ENCODE peak calls at places on chromosome 15, in six cellular contexts. M is CD8-positive, alpha-beta memory T cell; D is substantia nigra; P is nucleus accumbens; O is MV-4-11; J is AG09319. W is an unnamed sample.

GRCh38 chr15:97708252-97708651 is 252.3 kb upstream of the ARRDC4 start:
- DNase-seq in D (no peak), M (no peak), J (no peak), O (no peak), P (no peak), W (no peak)

GRCh38 chr15:52759969-52760368 is 30.2 kb downstream of the ONECUT1 start:
- DNase-seq in O (no peak), D (no peak), M (no peak), P (no peak), J (no peak), W (no peak)

GRCh38 chr15:82312611-82313349 is 36.5 kb downstream of the GOLGA6L10 start:
- DNase-seq in O (no peak), P (no peak), M (no peak), D (no peak), J (no peak), W (no peak)

GRCh38 chr15:100928632-100929280 is 9.6 kb downstream of the LRRK1 start:
- DNase-seq in P (no peak), M (no peak), O (no peak), D (no peak), J (no peak), W (no peak)

GRCh38 chr15:96505014-96505413 is 174.5 kb downstream of the NR2F2 start:
- DNase-seq in M (no peak), D (no peak), O (no peak), J (no peak), P (no peak), W (no peak)

GRCh38 chr15:70053703-70054229 is 44.0 kb downstream of the TLE3 start:
- DNase-seq in M (no peak), O (no peak), D (no peak), P (no peak), J (no peak), W (no peak)

GRCh38 chr15:47587938-47588817 is 129.1 kb upstream of the SEMA6D start:
- DNase-seq in P (no peak), J (no peak), O (no peak), M (no peak), D (no peak), W (no peak)

GRCh38 chr15:99426431-99427105 is 139.2 kb upstream of the MEF2A start:
- DNase-seq in D (no peak), P (no peak), J (no peak), O (no peak), M (no peak), W (no peak)

GRCh38 chr15:88241060-88241459 is 15.5 kb downstream of the NTRK3 start:
- DNase-seq in D (no peak), J (no peak), M (no peak), O (no peak), P (no peak), W (no peak)

W was measured in foreskin melanocyte.